ENCODE peak calls at places on chromosomes 2 and 18, in four cellular contexts. R is AG04450, H is fibroblast of pulmonary artery, C is PC-9. O is an unnamed sample.

GRCh38 chr2:98393354-98393753 is 47.1 kb downstream of the CNGA3 start:
- DNase-seq in H (no peak), C (no peak), R (no peak), O (no peak)

GRCh38 chr18:64165906-64166305 is 17.0 kb upstream of the LINC00305 start:
- DNase-seq in H (no peak), R (no peak), C (peak), O (no peak)

GRCh38 chr18:32773187-32773712 is 427 bp upstream of the KLHL14 start:
- DNase-seq in R (no peak), H (no peak), C (no peak), O (no peak)

GRCh38 chr2:239315308-239315707 is 85.5 kb downstream of the HDAC4 start:
- DNase-seq in H (no peak), R (no peak), C (no peak), O (no peak)

GRCh38 chr18:58361212-58361611 is 267.7 kb downstream of the ALPK2 start:
- DNase-seq in H (peak), R (no peak), C (no peak), O (no peak)

GRCh38 chr2:200748779-200749178 is 62.9 kb upstream of the BZW1 start:
- DNase-seq in H (no peak), R (no peak), C (no peak), O (no peak)

GRCh38 chr18:26656944-26657536 is 108.7 kb upstream of the KCTD1 start:
- DNase-seq in H (peak), R (peak), C (no peak), O (peak)

GRCh38 chr2:47050762-47051161 is 104.3 kb downstream of the STPG4 start:
- DNase-seq in C (no peak), H (no peak), R (no peak), O (no peak)

GRCh38 chr2:130391872-130392670 is 36.2 kb downstream of the PTPN18 start:
- DNase-seq in R (no peak), C (peak), H (peak), O (peak)

GRCh38 chr2:201175971-201176570 is 6.9 kb upstream of the CASP10 start:
- DNase-seq in H (no peak), R (no peak), C (no peak), O (no peak)

GRCh38 chr2:239393401-239393940 is 7.3 kb downstream of the HDAC4 start:
- DNase-seq in C (no peak), R (no peak), H (peak), O (no peak)

GRCh38 chr2:76415821-76416220 is 705.1 kb upstream of the GCFC2 start:
- DNase-seq in R (no peak), C (no peak), H (no peak), O (no peak)

GRCh38 chr2:9318461-9319337 is 104.6 kb downstream of the ITGB1BP1 start:
- DNase-seq in H (peak), R (no peak), C (no peak), O (no peak)

GRCh38 chr18:35256947-35257346 is 16.1 kb downstream of the ZNF397 start:
- DNase-seq in C (no peak), R (no peak), H (no peak), O (no peak)

GRCh38 chr18:59639821-59640220 is 57.4 kb downstream of the CCBE1 start:
- DNase-seq in C (no peak), H (no peak), R (no peak), O (peak)

GRCh38 chr2:174681983-174682577 is 82.2 kb downstream of the CHRNA1 start:
- DNase-seq in R (no peak), C (no peak), H (peak), O (no peak)

GRCh38 chr2:210681481-210681880 is 125.1 kb downstream of the CPS1 start:
- DNase-seq in H (no peak), R (no peak), C (no peak), O (no peak)

GRCh38 chr2:22883054-22883453 is 501.9 kb upstream of the KLHL29 start:
- DNase-seq in C (no peak), R (no peak), H (no peak), O (no peak)

GRCh38 chr2:239579081-239579480 is 178.3 kb upstream of the HDAC4 start:
- DNase-seq in R (no peak), C (no peak), H (no peak), O (no peak)

GRCh38 chr2:168450171-168450570 is 5.9 kb upstream of the CERS6 start:
- DNase-seq in C (no peak), R (no peak), H (no peak), O (no peak)

GRCh38 chr2:133605031-133605773 is 36.9 kb upstream of the NCKAP5 start:
- DNase-seq in H (no peak), C (no peak), R (no peak), O (no peak)

GRCh38 chr18:13725566-13726227 is 661 bp downstream of the FAM210A start:
- DNase-seq in R (no peak), H (peak), C (peak), O (no peak)

GRCh38 chr2:1713156-1713838 is 31.0 kb downstream of the PXDN start:
- DNase-seq in C (no peak), R (no peak), H (no peak), O (no peak)

GRCh38 chr18:78689606-78690005 is 290.0 kb upstream of the SALL3 start:
- DNase-seq in C (no peak), H (no peak), R (no peak), O (no peak)

GRCh38 chr2:226835796-226836547 is at the start of gene RHBDD1:
- DNase-seq in R (peak), H (peak), C (peak), O (peak)

GRCh38 chr2:79235135-79235534 is 75.6 kb upstream of the REG3A start:
- DNase-seq in H (no peak), R (no peak), C (no peak), O (no peak)

GRCh38 chr18:32337347-32337746 is 133.3 kb downstream of the GAREM1 start:
- DNase-seq in H (no peak), R (no peak), C (no peak), O (no peak)

DNA sequence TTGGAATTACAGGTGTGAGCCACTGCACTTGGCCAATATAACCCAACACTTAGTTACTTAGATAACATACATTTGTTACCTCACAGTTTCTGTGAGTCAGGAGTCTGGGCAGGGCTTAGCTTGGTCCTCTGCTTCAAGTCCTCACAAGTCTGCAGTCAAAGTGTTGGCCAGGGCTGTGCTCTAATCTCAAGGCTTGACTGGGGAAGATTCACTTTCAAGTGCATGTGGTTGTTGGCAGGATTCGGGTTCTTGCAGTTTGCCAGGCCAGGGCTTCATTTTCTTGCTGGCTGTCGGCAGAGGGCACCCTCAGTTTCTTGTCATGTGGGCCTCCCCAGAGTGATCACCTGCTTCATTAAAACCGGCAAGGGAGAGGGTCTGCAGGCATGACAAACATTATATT is 103.7 kb downstream of the SLC4A3 start:
- DNase-seq in R (no peak), H (no peak), C (no peak), O (no peak)
- TF ChIP-seq CTCF in R (no peak), H (no peak), C (no peak), O (no peak)

GRCh38 chr18:49055787-49056186 is 105.0 kb upstream of the SMAD7 start:
- DNase-seq in C (peak), H (peak), R (no peak), O (peak)

GRCh38 chr18:49062832-49063226 is 112.1 kb upstream of the SMAD7 start:
- DNase-seq in C (no peak), H (no peak), R (no peak), O (no peak)

GRCh38 chr18:49061239-49061905 is 110.6 kb upstream of the SMAD7 start:
- DNase-seq in R (no peak), H (no peak), C (no peak), O (no peak)

GRCh38 chr18:49061906-49062831 is 111.4 kb upstream of the SMAD7 start:
- DNase-seq in C (no peak), H (no peak), R (no peak), O (no peak)

DNA sequence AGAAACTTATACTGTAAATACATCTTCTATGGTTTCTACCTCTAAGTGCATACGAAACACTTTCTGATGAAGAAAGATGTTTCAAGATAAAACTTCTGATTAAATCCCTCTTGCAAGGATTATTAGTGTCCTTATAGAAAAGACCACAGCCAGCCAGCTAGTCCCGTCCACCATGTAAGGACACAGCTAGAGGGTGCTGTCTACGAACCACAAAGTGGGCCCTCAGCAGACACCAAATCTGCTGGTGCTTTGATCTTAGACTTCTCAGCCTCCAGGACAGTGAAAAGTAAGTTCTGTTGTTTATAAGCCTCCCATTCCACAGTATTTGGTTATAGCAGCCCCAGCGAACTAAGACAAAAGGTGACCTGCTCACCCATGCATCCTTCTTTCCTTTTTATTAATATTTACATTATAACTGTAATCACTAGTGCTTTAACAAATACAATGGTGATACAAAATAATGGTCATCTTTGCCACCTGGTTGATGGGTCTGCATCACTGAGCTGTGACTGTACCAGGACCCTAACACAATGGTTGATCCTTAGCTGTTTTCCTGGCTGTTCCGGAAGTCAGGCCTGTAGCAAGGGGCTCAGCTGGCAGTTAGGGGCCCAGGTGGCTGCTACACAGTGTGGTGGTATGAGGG is 108.4 kb upstream of the SMAD7 start:
- DNase-seq in R (no peak), C (no peak), H (peak), O (no peak)
- TF ChIP-seq CTCF in R (peak), C (no peak), H (peak), O (peak)

GRCh38 chr2:216139884-216140283 is 30.7 kb downstream of the XRCC5 start:
- DNase-seq in C (no peak), R (no peak), H (peak), O (no peak)
- TF ChIP-seq CTCF in C (peak), R (no peak), H (peak), O (no peak)

DNA sequence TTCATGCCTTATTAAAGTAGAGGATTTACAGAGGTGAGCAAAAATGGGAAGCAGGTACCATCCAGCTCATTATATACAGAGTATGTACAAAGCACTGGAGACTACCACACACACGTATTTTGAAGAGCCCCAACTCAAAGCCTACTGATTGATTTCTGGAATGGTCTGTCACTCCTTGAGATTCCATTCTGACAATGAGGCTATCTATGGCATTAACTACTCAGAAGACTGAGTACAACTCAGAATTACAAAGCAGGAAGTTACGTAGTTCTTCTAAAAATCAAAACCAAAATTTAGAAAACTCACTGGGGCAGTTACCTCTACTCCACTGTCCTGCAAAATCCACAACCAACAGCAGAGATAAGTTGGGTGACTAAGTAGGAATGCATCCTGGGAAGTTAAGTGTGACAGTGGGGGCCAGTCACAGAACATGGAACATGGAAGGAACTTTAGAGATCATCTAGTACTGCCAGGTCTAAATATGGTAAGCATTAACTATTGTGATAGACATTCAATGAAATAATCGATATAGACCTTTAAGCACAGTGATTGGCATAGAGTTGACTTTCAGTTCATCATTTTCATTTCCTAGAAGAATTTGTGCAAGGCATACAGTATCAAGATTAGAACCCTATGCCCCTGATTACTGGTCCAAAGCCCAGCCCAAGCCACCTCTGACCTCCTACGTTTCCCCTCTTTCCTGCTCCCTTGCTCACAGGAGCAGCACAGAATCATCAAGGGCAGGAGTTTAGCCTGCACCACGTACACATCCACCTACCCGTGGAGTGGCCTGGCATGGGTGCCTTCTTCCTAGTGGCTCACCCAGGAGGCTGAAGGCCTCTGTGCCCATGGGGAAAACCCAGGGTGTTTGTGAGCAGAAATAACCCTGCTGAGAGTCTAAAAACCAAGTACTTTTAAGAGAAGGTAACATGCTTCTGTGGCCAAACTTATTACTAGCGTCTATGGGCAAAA is 80.1 kb upstream of the FOSL2 start:
- DNase-seq in C (no peak), H (no peak), R (no peak), O (no peak)
- TF ChIP-seq CTCF in C (no peak), H (no peak), R (no peak), O (no peak)

GRCh38 chr18:11980555-11981382 is 538 bp upstream of the IMPA2 start:
- DNase-seq in R (peak), H (peak), C (peak), O (peak)
- TF ChIP-seq CTCF in R (peak), H (peak), C (no peak), O (no peak)

GRCh38 chr2:134988994-134989605 is 58.1 kb downstream of the MAP3K19 start:
- DNase-seq in R (peak), H (peak), C (no peak), O (peak)
- TF ChIP-seq CTCF in R (peak), H (peak), C (peak), O (peak)